ENCODE peak calls at places on chromosomes 2 and 18, in nine cellular contexts. L is fibroblast of the aortic adventitia; U is T1000; N is stimulated activated CD4-positive, alpha-beta T cell treated with anti-CD3 and anti-CD28 coated beads, Interleukin-12 subunit alpha, Interleukin-12 subunit beta, amount 100 ng/mL, for 24 hours; T is esophagus squamous epithelium; I is NCI-H2029 treated with DMSO at 0.1 percent for 48 hours; X is HT-29; H is H1; O is left lung. Y is an unnamed sample.

GRCh38 chr2:215410932-215411285 is 25.0 kb downstream of the FN1 start:
- DNase-seq in U (no peak), N (no peak), X (no peak), O (no peak), H (no peak), L (peak), T (no peak), I (no peak), Y (peak)

GRCh38 chr2:147630585-147630984 is 214.2 kb upstream of the ACVR2A start:
- DNase-seq in U (no peak), O (no peak), H (no peak), T (no peak), I (no peak), X (no peak), L (no peak), N (no peak), Y (peak)

GRCh38 chr18:54740146-54740844 is 88.0 kb upstream of the RAB27B start:
- DNase-seq in O (no peak), X (peak), U (no peak), I (no peak), N (no peak), T (no peak), L (peak), H (no peak), Y (peak)

GRCh38 chr2:40452-40851 is 5.9 kb downstream of the FAM110C start:
- DNase-seq in I (no peak), U (no peak), N (no peak), T (no peak), H (no peak), O (no peak), L (no peak), X (no peak), Y (no peak)

GRCh38 chr18:65753520-65753919 is 2.7 kb downstream of the CDH7 start:
- DNase-seq in L (no peak), T (no peak), I (no peak), O (no peak), U (no peak), H (no peak), N (no peak), X (peak), Y (peak)

GRCh38 chr2:48715042-48715899 is 40.3 kb downstream of the LHCGR start:
- DNase-seq in U (no peak), L (peak), N (no peak), H (no peak), O (peak), X (no peak), I (no peak), T (no peak), Y (peak)

GRCh38 chr2:236360486-236360885 is 96.3 kb upstream of the ASB18 start:
- DNase-seq in H (no peak), U (no peak), O (no peak), X (no peak), L (peak), I (no peak), N (no peak), T (no peak), Y (peak)

GRCh38 chr2:188414412-188414811 is 122.7 kb downstream of the GULP1 start:
- DNase-seq in X (no peak), I (no peak), O (no peak), L (peak), T (no peak), N (no peak), H (no peak), U (no peak), Y (peak)

GRCh38 chr2:106089611-106090010 is 104.5 kb downstream of the UXS1 start:
- DNase-seq in H (peak), I (no peak), X (no peak), O (no peak), T (no peak), N (no peak), L (no peak), U (no peak), Y (no peak)